ENCODE peak calls at places on chromosomes 1 and 21, in four cellular contexts. One of them, this sample, is unnamed.

GRCh38 chr21:37380349-37381323 is 14.1 kb downstream of the DYRK1A start:
- DNase-seq in thoracic aorta: no peak
- DNase-seq in tibial artery: no peak
- DNase-seq in colonic mucosa: peak; percentile 34
- DNase-seq in this sample: no peak

GRCh38 chr1:73673980-73674379 is 524.0 kb downstream of the LRRIQ3 start:
- DNase-seq in tibial artery: no peak
- DNase-seq in colonic mucosa: no peak
- DNase-seq in thoracic aorta: no peak
- DNase-seq in this sample: no peak

GRCh38 chr1:226051356-226051755 is 11.2 kb upstream of the H3-3A start:
- DNase-seq in colonic mucosa: no peak
- DNase-seq in tibial artery: no peak
- DNase-seq in thoracic aorta: no peak
- DNase-seq in this sample: no peak

GRCh38 chr1:76705560-76705959 is 161.7 kb upstream of the ST6GALNAC5 start:
- DNase-seq in tibial artery: no peak
- DNase-seq in colonic mucosa: no peak
- DNase-seq in thoracic aorta: no peak
- DNase-seq in this sample: no peak

GRCh38 chr1:155208656-155209372 is at the start of gene MTX1:
- DNase-seq in colonic mucosa: peak; percentile 90
- DNase-seq in thoracic aorta: peak; percentile 78
- DNase-seq in tibial artery: peak; percentile 97
- DNase-seq in this sample: peak; percentile 95

GRCh38 chr1:27686223-27686990 is 14.4 kb upstream of the IFI6 start:
- DNase-seq in thoracic aorta: no peak
- DNase-seq in tibial artery: no peak
- DNase-seq in colonic mucosa: peak; percentile 90
- DNase-seq in this sample: no peak

GRCh38 chr1:26907071-26907922 is 6.5 kb downstream of the NR0B2 start:
- DNase-seq in thoracic aorta: no peak
- DNase-seq in tibial artery: no peak
- DNase-seq in colonic mucosa: no peak
- DNase-seq in this sample: no peak

GRCh38 chr1:220926146-220926545 is 46.9 kb downstream of the HLX start:
- DNase-seq in tibial artery: no peak
- DNase-seq in colonic mucosa: no peak
- DNase-seq in thoracic aorta: no peak
- DNase-seq in this sample: no peak

GRCh38 chr1:156690673-156691032 is 13.4 kb upstream of the NES start:
- DNase-seq in colonic mucosa: no peak
- DNase-seq in tibial artery: no peak
- DNase-seq in thoracic aorta: no peak
- DNase-seq in this sample: no peak

GRCh38 chr1:117574206-117574835 is 31.5 kb upstream of the TENT5C start:
- DNase-seq in colonic mucosa: no peak
- DNase-seq in tibial artery: no peak
- DNase-seq in thoracic aorta: no peak
- DNase-seq in this sample: no peak

GRCh38 chr1:86712088-86712860 is 7.9 kb downstream of the SH3GLB1 start:
- DNase-seq in colonic mucosa: no peak
- DNase-seq in tibial artery: no peak
- DNase-seq in thoracic aorta: no peak
- DNase-seq in this sample: no peak

GRCh38 chr21:20592482-20592881 is 405.7 kb upstream of the NCAM2 start:
- DNase-seq in thoracic aorta: no peak
- DNase-seq in tibial artery: no peak
- DNase-seq in colonic mucosa: no peak
- DNase-seq in this sample: no peak

GRCh38 chr1:241045659-241046058 is 311.3 kb downstream of the RGS7 start:
- DNase-seq in thoracic aorta: no peak
- DNase-seq in colonic mucosa: no peak
- DNase-seq in tibial artery: no peak
- DNase-seq in this sample: no peak

GRCh38 chr1:204645251-204645650 is 40.3 kb downstream of the LRRN2 start:
- DNase-seq in colonic mucosa: no peak
- DNase-seq in thoracic aorta: no peak
- DNase-seq in tibial artery: peak; percentile 21
- DNase-seq in this sample: no peak

GRCh38 chr1:245797592-245798366 is 643.0 kb downstream of the KIF26B start:
- DNase-seq in thoracic aorta: no peak
- DNase-seq in tibial artery: no peak
- DNase-seq in colonic mucosa: no peak
- DNase-seq in this sample: no peak

GRCh38 chr1:201147396-201148015 is 6.8 kb downstream of the TMEM9 start:
- DNase-seq in thoracic aorta: no peak
- DNase-seq in tibial artery: peak; percentile 32
- DNase-seq in colonic mucosa: no peak
- DNase-seq in this sample: no peak

GRCh38 chr21:36929622-36930021 is 36.8 kb downstream of the HLCS start:
- DNase-seq in tibial artery: no peak
- DNase-seq in thoracic aorta: no peak
- DNase-seq in colonic mucosa: no peak
- DNase-seq in this sample: no peak

GRCh38 chr1:156077430-156077760 is 4.9 kb downstream of the MEX3A start:
- DNase-seq in tibial artery: no peak
- DNase-seq in colonic mucosa: no peak
- DNase-seq in thoracic aorta: no peak
- DNase-seq in this sample: no peak

GRCh38 chr1:2300851-2301606 is 72.9 kb downstream of the SKI start:
- DNase-seq in tibial artery: peak; percentile 92
- DNase-seq in colonic mucosa: peak; percentile 71
- DNase-seq in thoracic aorta: peak; percentile 54
- DNase-seq in this sample: no peak

GRCh38 chr1:180360333-180361075 is 130.4 kb downstream of the LHX4 start:
- DNase-seq in tibial artery: no peak
- DNase-seq in colonic mucosa: no peak
- DNase-seq in thoracic aorta: no peak
- DNase-seq in this sample: no peak

GRCh38 chr1:56968878-56969495 is 3.2 kb upstream of the C8B start:
- DNase-seq in thoracic aorta: no peak
- DNase-seq in tibial artery: no peak
- DNase-seq in colonic mucosa: no peak
- DNase-seq in this sample: no peak

GRCh38 chr1:94666797-94667196 is 125.2 kb upstream of the F3 start:
- DNase-seq in tibial artery: no peak
- DNase-seq in thoracic aorta: no peak
- DNase-seq in colonic mucosa: no peak
- DNase-seq in this sample: no peak

GRCh38 chr1:57424231-57425027 is 569 bp upstream of the DAB1 start:
- DNase-seq in tibial artery: no peak
- DNase-seq in colonic mucosa: no peak
- DNase-seq in thoracic aorta: no peak
- DNase-seq in this sample: no peak

GRCh38 chr21:33458861-33459260 is 20.9 kb downstream of the TMEM50B start:
- DNase-seq in thoracic aorta: no peak
- DNase-seq in colonic mucosa: no peak
- DNase-seq in tibial artery: no peak
- DNase-seq in this sample: no peak
- H3K36me3 ChIP-seq in thoracic aorta: peaks cover 18% of the 10 kb centered on the region
- H3K36me3 ChIP-seq in colonic mucosa: peaks cover 6% of the 10 kb centered on the region
- H3K36me3 ChIP-seq in tibial artery: peaks cover 70% of the 10 kb centered on the region
- H3K36me3 ChIP-seq in this sample: no peaks in the 10 kb centered on the region

DNA sequence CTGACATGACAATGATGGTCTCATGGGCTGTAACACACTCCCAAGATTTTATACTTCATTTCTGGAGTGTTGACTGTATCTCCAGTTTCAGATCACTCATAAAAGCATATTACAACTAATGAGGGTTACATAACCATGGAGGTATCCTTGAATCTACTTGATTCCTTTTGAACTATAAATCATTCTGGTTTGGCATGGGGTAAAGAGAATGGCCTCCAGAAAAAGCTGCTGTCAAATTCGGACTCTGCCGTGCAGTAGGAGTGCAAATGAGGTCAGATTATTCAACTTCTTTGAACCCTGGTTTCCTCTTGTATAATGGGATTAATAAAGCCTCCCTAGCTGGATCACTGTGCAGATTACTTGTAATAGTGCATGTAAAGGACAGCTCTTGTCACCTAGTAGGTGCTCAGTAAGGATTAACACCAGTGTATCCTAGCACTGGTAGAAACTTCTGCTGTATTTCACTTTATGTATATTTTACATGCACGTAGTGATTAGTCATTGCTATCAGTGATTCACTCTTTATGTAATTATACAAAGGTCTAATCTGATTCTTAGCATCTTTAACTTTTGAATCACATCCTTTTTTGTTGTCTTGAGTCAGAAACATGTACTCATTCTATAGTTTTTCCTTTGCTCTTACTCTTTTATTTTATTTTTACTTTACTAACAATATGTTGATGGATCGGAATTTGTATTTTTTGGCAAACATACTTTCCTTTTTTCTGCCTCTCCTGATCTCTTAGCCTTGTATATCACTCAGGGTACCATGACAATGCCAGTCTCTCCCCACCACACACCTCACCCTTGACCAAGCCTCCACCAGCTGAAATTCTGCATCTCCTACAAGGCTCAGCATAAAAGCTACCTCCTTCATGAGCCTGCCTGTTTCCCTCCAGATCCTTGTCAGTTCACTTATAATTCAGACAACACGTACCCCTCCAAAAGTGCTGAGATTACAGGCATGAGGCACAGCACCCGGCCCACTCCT is 3.2 kb downstream of the LRRC8C start:
- DNase-seq in thoracic aorta: no peak
- DNase-seq in tibial artery: no peak
- DNase-seq in colonic mucosa: no peak
- DNase-seq in this sample: no peak
- H3K4me3 ChIP-seq in thoracic aorta: no peak overlapping the region
- H3K4me3 ChIP-seq in tibial artery: no peak overlapping the region
- H3K4me3 ChIP-seq in colonic mucosa: no peak overlapping the region
- H3K4me3 ChIP-seq in this sample: no peak overlapping the region

DNA sequence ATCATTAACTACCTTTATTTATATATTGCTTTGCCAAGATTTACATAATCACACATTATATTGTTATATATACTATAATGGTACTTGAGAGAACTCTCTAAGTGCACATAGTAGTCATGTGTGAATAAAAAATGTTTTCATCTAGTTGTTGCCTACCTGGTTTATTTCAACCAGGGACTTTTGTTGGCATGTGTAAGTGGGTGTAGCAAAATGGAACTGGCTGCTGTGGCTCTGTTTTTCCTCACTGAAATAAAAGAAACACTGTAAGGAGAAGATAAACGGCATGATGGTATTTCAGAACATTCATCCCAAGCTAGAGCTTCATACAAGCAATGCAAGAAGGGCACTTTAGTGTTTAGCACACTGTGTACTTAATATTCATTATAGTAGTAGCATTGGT is 14.9 kb downstream of the RBBP4 start:
- DNase-seq in colonic mucosa: no peak
- DNase-seq in thoracic aorta: no peak
- DNase-seq in tibial artery: no peak
- DNase-seq in this sample: no peak
- H3K36me3 ChIP-seq in colonic mucosa: peaks cover 17% of the 10 kb centered on the region
- H3K36me3 ChIP-seq in thoracic aorta: peaks cover 36% of the 10 kb centered on the region
- H3K36me3 ChIP-seq in tibial artery: peaks cover 88% of the 10 kb centered on the region
- H3K36me3 ChIP-seq in this sample: no peaks in the 10 kb centered on the region

DNA sequence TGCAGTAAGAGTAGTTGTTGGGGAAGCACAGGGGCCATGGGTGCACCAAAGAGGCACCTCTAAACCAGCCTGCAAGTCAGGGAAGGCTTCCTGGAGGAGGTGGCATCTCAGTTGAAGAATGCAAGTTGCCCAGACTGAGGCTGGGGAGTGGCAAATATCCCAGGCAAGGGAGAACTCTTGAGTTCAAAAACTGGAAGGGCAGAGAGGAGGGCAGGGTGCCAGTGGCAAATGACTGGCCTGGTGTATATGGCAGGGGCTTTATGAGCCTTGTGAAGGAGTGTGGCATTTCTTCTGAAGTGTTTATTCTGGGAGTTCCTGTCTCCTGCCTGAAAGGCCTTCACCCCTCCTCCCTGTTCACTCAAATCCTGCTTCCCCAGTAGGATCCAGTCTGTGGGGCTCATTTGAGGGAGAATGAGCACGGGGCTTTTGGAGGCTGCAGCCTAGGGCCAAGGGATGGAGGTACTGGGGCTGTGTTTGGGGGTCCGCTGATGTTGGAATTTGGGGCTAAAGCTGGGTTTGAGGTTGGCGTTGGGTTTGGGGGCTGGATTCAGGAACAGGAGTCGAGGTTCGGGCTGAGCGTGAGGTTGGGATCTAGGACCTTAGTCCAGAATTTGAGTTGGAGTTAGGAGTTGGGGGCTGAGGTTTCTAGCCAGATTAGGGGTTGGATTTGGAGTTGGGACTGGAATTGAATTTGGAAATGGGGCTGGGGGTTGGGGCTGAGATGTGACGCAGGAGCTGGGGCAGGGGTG is at the start of gene TMEM125:
- DNase-seq in thoracic aorta: no peak
- DNase-seq in colonic mucosa: peak; percentile 86
- DNase-seq in tibial artery: peak; percentile 31
- DNase-seq in this sample: peak; percentile 77
- H3K4me3 ChIP-seq in thoracic aorta: no peak within 1 kb of the TSS
- H3K4me3 ChIP-seq in colonic mucosa: peak within 1 kb of the TSS; percentile 36
- H3K4me3 ChIP-seq in tibial artery: no peak within 1 kb of the TSS
- H3K4me3 ChIP-seq in this sample: no peak within 1 kb of the TSS

DNA sequence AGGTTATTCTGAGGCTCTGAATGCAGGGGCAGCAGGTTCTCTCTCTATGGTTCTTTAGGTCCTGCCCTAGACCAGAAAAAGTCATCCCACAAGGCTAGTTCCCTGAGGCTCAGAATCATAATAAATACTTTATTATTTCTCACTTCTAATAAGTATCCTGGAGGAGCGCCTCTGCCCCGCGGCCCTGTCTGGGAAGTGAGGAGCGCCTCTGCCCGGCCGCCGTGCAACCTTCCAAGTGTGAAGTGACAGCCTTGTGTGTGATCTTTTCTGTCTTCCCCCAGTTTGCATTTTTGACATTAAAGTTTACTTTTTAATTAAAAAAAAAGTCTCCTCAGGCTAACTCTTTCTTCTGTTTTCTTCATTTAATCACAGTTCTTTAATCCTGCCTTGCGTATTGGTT is 11.5 kb downstream of the AIM2 start:
- DNase-seq in colonic mucosa: no peak
- DNase-seq in tibial artery: no peak
- DNase-seq in thoracic aorta: no peak
- DNase-seq in this sample: no peak
- H3K36me3 ChIP-seq in colonic mucosa: no peaks in the 10 kb centered on the region
- H3K36me3 ChIP-seq in tibial artery: no peaks in the 10 kb centered on the region
- H3K36me3 ChIP-seq in thoracic aorta: no peaks in the 10 kb centered on the region
- H3K36me3 ChIP-seq in this sample: no peaks in the 10 kb centered on the region

DNA sequence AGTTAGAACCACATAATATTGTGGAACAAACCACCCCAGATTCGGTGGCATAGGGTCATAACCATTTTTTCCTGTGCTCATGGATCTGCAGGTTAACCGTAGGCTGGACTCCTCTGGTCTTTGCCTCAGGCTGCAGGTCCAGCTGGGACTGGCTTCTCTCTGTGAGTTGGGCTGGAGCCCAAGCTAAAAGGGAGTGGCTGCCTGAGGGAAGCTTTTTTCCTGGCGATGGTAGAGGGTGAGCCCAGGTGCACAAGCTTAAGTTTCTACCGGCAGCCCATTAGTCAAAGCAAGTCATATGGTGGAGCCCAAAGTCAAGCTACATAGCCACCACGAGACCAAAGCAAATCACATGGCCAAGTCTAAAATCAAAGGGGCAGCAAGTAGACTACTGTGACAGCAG is 13.8 kb downstream of the EPHX4 start:
- DNase-seq in tibial artery: no peak
- DNase-seq in colonic mucosa: no peak
- DNase-seq in thoracic aorta: no peak
- DNase-seq in this sample: no peak
- H3K4me3 ChIP-seq in tibial artery: no peak overlapping the region
- H3K4me3 ChIP-seq in colonic mucosa: no peak overlapping the region
- H3K4me3 ChIP-seq in thoracic aorta: no peak overlapping the region
- H3K4me3 ChIP-seq in this sample: no peak overlapping the region

GRCh38 chr21:44810829-44811228 is 7.0 kb downstream of the SUMO3 start:
- DNase-seq in thoracic aorta: no peak
- DNase-seq in tibial artery: no peak
- DNase-seq in colonic mucosa: no peak
- DNase-seq in this sample: no peak
- H3K36me3 ChIP-seq in thoracic aorta: peaks cover 38% of the 10 kb centered on the region
- H3K36me3 ChIP-seq in tibial artery: peaks cover 50% of the 10 kb centered on the region
- H3K36me3 ChIP-seq in colonic mucosa: no peaks in the 10 kb centered on the region
- H3K36me3 ChIP-seq in this sample: no peaks in the 10 kb centered on the region

This sample was measured in vagina.